ENCODE peak calls at places on chromosomes 7 and 10, in six cellular contexts. L is A549, R is breast epithelium, V is adrenal gland, K is transverse colon, M is testis. T is an unnamed sample.

GRCh38 chr7:1055084-1055450 is 10.7 kb downstream of the GPR146 start:
- DNase-seq in K (peak; percentile 51), L (no peak), V (peak; percentile 47), M (peak; percentile 82), R (no peak), T (no peak)

GRCh38 chr7:78530351-78530750 is 731.8 kb downstream of the PHTF2 start:
- DNase-seq in K (no peak), R (no peak), M (no peak), L (peak; percentile 5), V (no peak), T (no peak)

GRCh38 chr10:92692697-92693533 is 3.2 kb downstream of the HHEX start:
- DNase-seq in K (no peak), L (no peak), M (no peak), V (no peak), R (no peak), T (no peak)

GRCh38 chr7:51311166-51311565 is 5.4 kb downstream of the COBL start:
- DNase-seq in L (no peak), R (no peak), V (no peak), M (no peak), K (no peak), T (no peak)

GRCh38 chr7:139758388-139758787 is 19.4 kb downstream of the HIPK2 start:
- DNase-seq in R (no peak), M (no peak), K (peak; percentile 44), L (no peak), V (no peak), T (no peak)

GRCh38 chr10:64659311-64659710 is 1138.1 kb downstream of the REEP3 start:
- DNase-seq in L (no peak), V (no peak), R (no peak), M (no peak), K (no peak), T (no peak)

GRCh38 chr7:114630186-114630824 is 215.7 kb downstream of the FOXP2 start:
- DNase-seq in V (no peak), R (no peak), L (no peak), K (no peak), M (no peak), T (no peak)

GRCh38 chr10:28948045-28948444 is 270.7 kb downstream of the BAMBI start:
- DNase-seq in L (no peak), R (no peak), V (no peak), M (no peak), K (no peak), T (no peak)

GRCh38 chr10:87092861-87093460 is 1.7 kb downstream of the GLUD1 start:
- DNase-seq in M (no peak), V (no peak), R (no peak), L (no peak), K (peak; percentile 38), T (no peak)

GRCh38 chr10:4174197-4174596 is 389.2 kb upstream of the KLF6 start:
- DNase-seq in L (peak; percentile 43), K (no peak), V (no peak), R (no peak), M (no peak), T (no peak)

GRCh38 chr10:21517134-21517982 is 8.1 kb downstream of the SKIDA1 start:
- DNase-seq in R (no peak), K (no peak), L (peak; percentile 79), V (peak; percentile 70), M (peak; percentile 67), T (no peak)

GRCh38 chr7:91168766-91169518 is 95.3 kb upstream of the FZD1 start:
- DNase-seq in L (no peak), R (no peak), M (no peak), V (no peak), K (no peak), T (no peak)

GRCh38 chr10:122113161-122113944 is 124.4 kb downstream of the TACC2 start:
- DNase-seq in M (peak; percentile 81), K (peak; percentile 75), L (peak; percentile 77), V (peak; percentile 82), R (peak; percentile 79), T (peak; percentile 95)

GRCh38 chr7:139574618-139575337 is 51.3 kb downstream of the CLEC2L start:
- DNase-seq in R (no peak), L (no peak), M (no peak), V (no peak), K (no peak), T (no peak)

GRCh38 chr10:110502072-110502845 is 4.6 kb downstream of the DUSP5 start:
- DNase-seq in L (no peak), K (no peak), R (no peak), V (no peak), M (no peak), T (no peak)

GRCh38 chr7:131970602-131971001 is 414.2 kb upstream of the PODXL start:
- DNase-seq in K (no peak), R (no peak), M (no peak), L (no peak), V (no peak), T (no peak)

GRCh38 chr7:26100940-26101339 is 51.1 kb upstream of the NFE2L3 start:
- DNase-seq in K (no peak), L (no peak), V (peak; percentile 26), R (no peak), M (peak; percentile 34), T (no peak)

GRCh38 chr10:124605001-124605370 is 139.2 kb downstream of the FAM53B start:
- DNase-seq in M (no peak), L (no peak), V (no peak), K (no peak), R (no peak), T (no peak)

GRCh38 chr10:13961096-13961495 is 369.6 kb downstream of the FRMD4A start:
- DNase-seq in K (no peak), M (no peak), R (no peak), V (no peak), L (no peak), T (no peak)

GRCh38 chr7:92245487-92246362 is at the start of the genes ANKIB1 and KRIT1:
- DNase-seq in M (peak; percentile 95), R (peak; percentile 89), V (peak; percentile 92), L (peak; percentile 90), K (peak; percentile 90), T (peak; percentile 98)

GRCh38 chr10:104036518-104037260 is 49.0 kb downstream of the COL17A1 start:
- DNase-seq in V (no peak), K (no peak), M (no peak), R (no peak), L (no peak), T (peak; percentile 91)

GRCh38 chr10:5514226-5514881 is 10.4 kb upstream of the CALML3 start:
- DNase-seq in R (peak; percentile 48), L (no peak), V (no peak), M (no peak), K (no peak), T (no peak)

GRCh38 chr7:29113384-29114102 is 32.8 kb downstream of the CPVL start:
- DNase-seq in K (peak; percentile 30), L (peak; percentile 15), M (peak; percentile 40), R (no peak), V (no peak), T (no peak)

GRCh38 chr10:63929826-63930467 is 408.7 kb downstream of the REEP3 start:
- DNase-seq in M (no peak), L (no peak), R (no peak), V (peak; percentile 21), K (no peak), T (no peak)

GRCh38 chr10:117651121-117651520 is 108.6 kb downstream of the EMX2 start:
- DNase-seq in R (no peak), V (no peak), M (no peak), L (no peak), K (no peak), T (no peak)

GRCh38 chr7:6026011-6026819 is 5.0 kb upstream of the ANKRD61 start:
- DNase-seq in K (peak; percentile 89), L (peak; percentile 56), R (no peak), M (peak; percentile 27), V (peak; percentile 68), T (no peak)

GRCh38 chr7:16774294-16774693 is 20.7 kb downstream of the TSPAN13 start:
- DNase-seq in R (no peak), K (no peak), V (no peak), L (no peak), M (no peak), T (no peak)

GRCh38 chr10:17801507-17801906 is 7.6 kb upstream of the MRC1 start:
- DNase-seq in R (no peak), M (no peak), K (no peak), L (no peak), V (no peak), T (no peak)
- TF ChIP-seq CTCF in R (no peak), M (no peak), K (peak; percentile 17), L (peak; percentile 16), V (no peak), T (no peak)

DNA sequence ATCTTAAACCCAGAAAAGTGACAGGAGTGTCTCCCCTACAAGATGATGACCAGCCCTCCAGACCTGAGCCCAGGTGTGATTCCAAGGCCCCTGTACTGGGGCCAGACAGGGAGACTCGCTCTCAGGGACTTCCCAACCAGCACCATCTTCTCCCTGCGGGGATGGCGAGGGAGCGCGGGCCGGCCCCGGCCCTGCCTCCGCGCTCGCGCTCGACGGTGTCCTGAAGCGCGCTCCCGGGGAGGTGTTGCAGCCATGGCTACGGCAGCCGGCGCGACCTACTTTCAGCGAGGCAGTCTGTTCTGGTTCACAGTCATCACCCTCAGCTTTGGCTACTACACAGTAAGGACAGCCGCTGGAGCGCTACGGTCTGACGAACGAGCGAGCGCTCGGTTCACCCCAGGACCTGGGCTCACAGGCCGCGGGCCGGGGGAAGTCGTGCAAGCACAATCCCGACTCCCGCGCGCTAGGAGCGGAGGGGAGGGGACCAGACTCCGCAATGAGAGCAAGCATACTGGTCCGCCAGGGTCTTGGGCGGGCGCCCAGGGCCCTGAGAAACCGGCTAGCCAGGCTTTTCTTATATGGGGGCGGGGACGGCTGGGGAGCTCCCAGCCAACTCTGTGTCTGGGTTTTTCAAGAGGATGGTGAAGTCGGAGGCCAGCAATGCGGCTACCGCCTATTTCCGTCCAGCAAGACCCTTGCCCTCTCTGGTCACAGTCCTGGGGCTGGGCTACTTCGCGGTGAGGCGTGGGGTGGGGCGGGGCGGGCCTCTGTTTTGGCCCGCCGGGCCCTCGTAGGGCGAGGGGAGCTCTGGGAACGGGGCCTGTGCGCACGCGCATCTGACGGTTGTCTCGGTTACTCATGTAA is at the start of gene TMEM254:
- DNase-seq in K (peak; percentile 94), V (peak; percentile 94), M (peak; percentile 94), R (peak; percentile 91), L (peak; percentile 92), T (peak; percentile 96)
- TF ChIP-seq POLR2A in K (peak; percentile 73), V (peak; percentile 49), M (no peak), R (no peak), L (peak; percentile 74), T (no peak)

GRCh38 chr10:70542565-70542938 is 60.0 kb downstream of the PRF1 start:
- DNase-seq in R (no peak), L (no peak), K (no peak), M (no peak), V (no peak), T (no peak)
- TF ChIP-seq CTCF in R (peak; percentile 8), L (peak; percentile 6), K (no peak), M (no peak), V (no peak), T (no peak)

DNA sequence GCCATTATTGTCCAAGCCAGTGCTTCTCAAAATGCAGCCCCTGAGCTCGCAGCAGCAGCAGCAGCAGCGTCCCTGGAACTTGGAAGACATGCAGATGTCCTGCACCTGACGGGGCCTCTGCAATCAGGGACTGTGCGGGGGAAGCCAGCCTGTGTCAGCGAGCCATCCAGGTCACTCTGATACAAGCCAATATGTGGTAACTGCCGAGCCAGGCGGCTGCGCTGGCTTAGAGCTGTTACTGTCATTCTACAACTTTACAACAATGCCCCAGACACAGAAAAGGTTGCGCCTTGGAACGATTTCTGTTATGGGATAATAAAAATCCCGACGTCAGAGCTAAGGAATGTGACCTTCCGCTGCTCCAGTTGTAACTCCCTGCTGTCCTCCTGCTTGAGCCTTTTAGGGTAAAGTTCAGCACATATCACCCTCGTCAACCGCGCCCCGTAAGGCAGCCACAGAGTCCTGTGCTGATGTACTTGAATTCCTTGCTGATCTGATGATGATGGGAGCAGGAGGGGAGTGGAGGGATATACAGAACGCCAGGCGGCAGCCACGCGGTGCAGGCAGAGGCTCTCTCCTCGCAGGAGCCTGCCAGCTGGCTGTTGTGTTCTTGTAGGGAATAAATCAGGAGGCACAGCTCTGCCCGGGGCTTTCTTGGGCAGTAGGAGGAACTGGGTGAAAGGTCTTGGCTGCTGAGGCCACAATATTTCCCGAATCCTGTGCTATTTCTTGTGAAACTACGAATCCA is 20.0 kb upstream of the CRYGN start:
- DNase-seq in R (peak; percentile 81), L (peak; percentile 90), M (peak; percentile 86), K (peak; percentile 87), V (peak; percentile 92), T (peak; percentile 96)
- TF ChIP-seq POLR2A in R (no peak), L (no peak), M (no peak), K (peak; percentile 66), V (peak; percentile 18), T (no peak)

T was measured in esophagus muscularis mucosa.